ENCODE peak calls at places on chromosomes 5 and 9, in four cellular contexts. M is A172, A is hypothalamus, C is NCI-H510A treated with DMSO at 0.1 percent for 48 hours. O is an unnamed sample.

GRCh38 chr5:74206571-74207550 is 433.7 kb downstream of the ENC1 start:
- DNase-seq in C (peak; percentile 85), M (peak; percentile 77), A (peak; percentile 41), O (peak; percentile 57)

GRCh38 chr5:78025540-78025939 is 249.4 kb upstream of the TBCA start:
- DNase-seq in A (no peak), C (no peak), M (no peak), O (no peak)

GRCh38 chr5:56951131-56951945 is 585 bp downstream of the MIER3 start:
- DNase-seq in A (peak; percentile 41), M (no peak), C (no peak), O (no peak)

GRCh38 chr5:13029211-13029610 is 915.3 kb downstream of the DNAH5 start:
- DNase-seq in C (no peak), A (no peak), M (no peak), O (no peak)

GRCh38 chr5:150658699-150659265 is 2.3 kb upstream of the MYOZ3 start:
- DNase-seq in A (no peak), C (no peak), M (no peak), O (no peak)

GRCh38 chr9:33932078-33932807 is 115.3 kb downstream of the UBE2R2 start:
- DNase-seq in A (no peak), C (no peak), M (no peak), O (no peak)

GRCh38 chr5:93579561-93580386 is 1.2 kb downstream of the NR2F1-AS1 start:
- DNase-seq in M (peak; percentile 30), A (peak; percentile 49), C (peak; percentile 49), O (no peak)

GRCh38 chr9:93061791-93062299 is 3.3 kb downstream of the SUSD3 start:
- DNase-seq in M (no peak), C (peak; percentile 50), A (no peak), O (no peak)

GRCh38 chr5:170848033-170848432 is 13.8 kb upstream of the RANBP17 start:
- DNase-seq in A (no peak), C (no peak), M (no peak), O (no peak)

GRCh38 chr9:91182429-91182828 is 179.3 kb downstream of the AUH start:
- DNase-seq in M (no peak), A (no peak), C (peak; percentile 7), O (no peak)

GRCh38 chr5:65050826-65051498 is 282.2 kb downstream of the CWC27 start:
- DNase-seq in C (no peak), M (no peak), A (no peak), O (no peak)

GRCh38 chr9:12738296-12738695 is 36.5 kb upstream of the LURAP1L start:
- DNase-seq in C (no peak), A (no peak), M (no peak), O (no peak)

GRCh38 chr9:76594764-76595410 is 135.9 kb downstream of the GCNT1 start:
- DNase-seq in M (no peak), C (no peak), A (no peak), O (no peak)

GRCh38 chr5:168364151-168364661 is 72.8 kb downstream of the WWC1 start:
- DNase-seq in A (no peak), C (no peak), M (peak; percentile 53), O (peak; percentile 97)

GRCh38 chr5:34656700-34657549 is 797 bp downstream of the RAI14 start:
- DNase-seq in M (peak; percentile 25), A (peak; percentile 15), C (no peak), O (no peak)

GRCh38 chr5:180201051-180201987 is 7.7 kb downstream of the RASGEF1C start:
- DNase-seq in C (no peak), M (no peak), A (peak; percentile 28), O (no peak)

GRCh38 chr9:116087751-116088194 is 65.8 kb upstream of the PAPPA start:
- DNase-seq in A (no peak), M (peak; percentile 77), C (no peak), O (peak; percentile 60)

GRCh38 chr9:12760758-12761157 is 14.1 kb upstream of the LURAP1L start:
- DNase-seq in C (peak; percentile 17), A (no peak), M (no peak), O (no peak)

GRCh38 chr5:149671544-149671943 is 58.6 kb upstream of the PPARGC1B start:
- DNase-seq in M (no peak), C (no peak), A (no peak), O (no peak)

GRCh38 chr9:69645488-69645887 is 26.7 kb downstream of the APBA1 start:
- DNase-seq in C (peak; percentile 95), A (no peak), M (no peak), O (no peak)

GRCh38 chr5:35458824-35459207 is 158.8 kb upstream of the SPEF2 start:
- DNase-seq in M (no peak), A (no peak), C (no peak), O (no peak)

GRCh38 chr9:125338929-125339328 is 77.3 kb downstream of the GAPVD1 start:
- DNase-seq in M (no peak), C (no peak), A (no peak), O (no peak)

GRCh38 chr9:7226007-7226670 is 468.4 kb downstream of the KDM4C start:
- DNase-seq in M (no peak), C (no peak), A (no peak), O (no peak)

GRCh38 chr5:88502179-88503064 is 233.8 kb upstream of the TMEM161B start:
- DNase-seq in M (peak; percentile 32), A (no peak), C (no peak), O (no peak)

GRCh38 chr9:16337322-16338029 is 533.0 kb downstream of the BNC2 start:
- DNase-seq in C (no peak), M (peak; percentile 96), A (no peak), O (peak; percentile 96)

GRCh38 chr9:14526504-14526903 is 166.7 kb downstream of the ZDHHC21 start:
- DNase-seq in A (no peak), C (no peak), M (no peak), O (no peak)

GRCh38 chr9:91711755-91712591 is 238.1 kb downstream of the ROR2 start:
- DNase-seq in C (no peak), A (no peak), M (peak; percentile 52), O (peak; percentile 31)

GRCh38 chr9:88173378-88173999 is 35.2 kb upstream of the SPATA31C2 start:
- DNase-seq in M (peak; percentile 88), A (no peak), C (no peak), O (peak; percentile 68)

GRCh38 chr5:168786142-168786541 is 207.0 kb upstream of the PANK3 start:
- DNase-seq in C (no peak), A (no peak), M (peak; percentile 62), O (peak; percentile 39)

GRCh38 chr9:6000955-6001354 is 14.5 kb downstream of the RANBP6 start:
- DNase-seq in M (no peak), C (no peak), A (no peak), O (no peak)

GRCh38 chr5:136033848-136034247 is 5.1 kb downstream of the TGFBI start:
- DNase-seq in A (no peak), M (no peak), C (no peak), O (no peak)

GRCh38 chr5:159049844-159050318 is 49.8 kb downstream of the EBF1 start:
- DNase-seq in C (no peak), M (peak; percentile 21), A (no peak), O (no peak)

GRCh38 chr9:76412638-76413037 is 18.4 kb upstream of the RFK start:
- DNase-seq in M (no peak), A (no peak), C (no peak), O (no peak)

GRCh38 chr9:136923881-136924280 is 20.7 kb downstream of the FBXW5 start:
- DNase-seq in C (peak; percentile 86), M (no peak), A (no peak), O (no peak)

GRCh38 chr9:128105538-128106175 is 21.9 kb downstream of the PTGES2 start:
- DNase-seq in C (no peak), A (no peak), M (no peak), O (no peak)

O was measured in RCC 7860.